ENCODE peak calls at places on chromosomes 1 and 21, in seven cellular contexts. T is GF-D8; N is fibroblast of lung; L is CD8-positive, alpha-beta T cell; H is NCI-H2081; W is HFFc6; I is aorta. J is an unnamed sample.

GRCh38 chr1:93172778-93173177 is 7.4 kb downstream of the TMED5 start:
- DNase-seq in T (no peak), N (peak; percentile 49), L (no peak), H (no peak), W (no peak), I (no peak), J (no peak)

GRCh38 chr1:245465666-245466065 is 310.9 kb downstream of the KIF26B start:
- DNase-seq in T (no peak), N (no peak), L (no peak), H (no peak), W (no peak), I (no peak), J (no peak)

GRCh38 chr1:91948501-91949355 is 473 bp upstream of the BRDT start:
- DNase-seq in T (no peak), N (no peak), L (peak; percentile 34), H (no peak), W (no peak), I (no peak), J (no peak)

GRCh38 chr1:235244969-235245592 is 82.9 kb downstream of the ARID4B start:
- DNase-seq in T (no peak), N (no peak), L (no peak), H (no peak), W (no peak), I (no peak), J (no peak)

GRCh38 chr1:100622966-100623762 is 85.2 kb downstream of the GPR88 start:
- DNase-seq in T (no peak), N (peak; percentile 94), L (no peak), H (no peak), W (peak; percentile 69), I (no peak), J (no peak)

GRCh38 chr1:22876359-22877111 is 96.1 kb downstream of the LACTBL1 start:
- DNase-seq in T (no peak), N (peak; percentile 84), L (no peak), H (no peak), W (no peak), I (no peak), J (no peak)

GRCh38 chr21:34498623-34499022 is 13.4 kb downstream of the KCNE1 start:
- DNase-seq in T (no peak), N (no peak), L (no peak), H (no peak), W (no peak), I (no peak), J (no peak)

GRCh38 chr1:92030701-92031107 is 919 bp downstream of the EPHX4 start:
- DNase-seq in T (no peak), N (peak; percentile 67), L (no peak), H (peak; percentile 45), W (no peak), I (no peak), J (no peak)

GRCh38 chr1:154866257-154866994 is 3.7 kb downstream of the KCNN3 start:
- DNase-seq in T (no peak), N (peak; percentile 46), L (no peak), H (no peak), W (no peak), I (no peak), J (no peak)

GRCh38 chr1:65177457-65177856 is 29.5 kb downstream of the AK4 start:
- DNase-seq in T (no peak), N (peak; percentile 90), L (no peak), H (no peak), W (peak; percentile 52), I (no peak), J (no peak)

GRCh38 chr21:44513389-44514217 is 26.4 kb downstream of the KRTAP10-1 start:
- DNase-seq in T (no peak), N (no peak), L (no peak), H (peak; percentile 69), W (no peak), I (no peak), J (peak; percentile 29)

GRCh38 chr21:44509539-44509938 is 30.5 kb downstream of the KRTAP10-1 start:
- DNase-seq in T (peak; percentile 10), N (no peak), L (no peak), H (peak; percentile 81), W (no peak), I (peak; percentile 47), J (peak; percentile 84)

GRCh38 chr1:116178837-116179236 is 67.6 kb downstream of the MAB21L3 start:
- DNase-seq in T (no peak), N (no peak), L (no peak), H (no peak), W (no peak), I (no peak), J (no peak)

GRCh38 chr1:23548704-23549143 is 10.6 kb downstream of the ID3 start:
- DNase-seq in T (no peak), N (peak; percentile 47), L (no peak), H (no peak), W (no peak), I (peak; percentile 79), J (no peak)

GRCh38 chr1:12052997-12053686 is 10.0 kb upstream of the TNFRSF8 start:
- DNase-seq in T (no peak), N (no peak), L (no peak), H (no peak), W (no peak), I (peak; percentile 66), J (no peak)

GRCh38 chr21:45108808-45109800 is 34.7 kb downstream of the ADARB1 start:
- DNase-seq in T (no peak), N (no peak), L (no peak), H (no peak), W (no peak), I (no peak), J (no peak)

GRCh38 chr1:20366766-20367602 is 76.3 kb downstream of the VWA5B1 start:
- DNase-seq in T (no peak), N (peak; percentile 59), L (no peak), H (peak; percentile 25), W (peak; percentile 22), I (no peak), J (no peak)

GRCh38 chr1:187931781-187932180 is 1103.0 kb downstream of the PLA2G4A start:
- DNase-seq in T (no peak), N (no peak), L (no peak), H (no peak), W (no peak), I (no peak), J (no peak)

GRCh38 chr1:168386949-168387586 is 106.4 kb downstream of the TBX19 start:
- DNase-seq in T (no peak), N (peak; percentile 61), L (peak; percentile 61), H (no peak), W (no peak), I (peak; percentile 56), J (no peak)

GRCh38 chr1:175877939-175878730 is 134.7 kb upstream of the TNR start:
- DNase-seq in T (no peak), N (no peak), L (no peak), H (no peak), W (no peak), I (peak; percentile 83), J (no peak)

GRCh38 chr1:41358152-41358937 is 2.9 kb upstream of the FOXO6 start:
- DNase-seq in T (no peak), N (peak; percentile 50), L (no peak), H (no peak), W (no peak), I (peak; percentile 51), J (peak; percentile 76)

GRCh38 chr1:211648336-211648735 is 27.1 kb downstream of the NEK2 start:
- DNase-seq in T (no peak), N (peak; percentile 59), L (no peak), H (no peak), W (no peak), I (no peak), J (no peak)

GRCh38 chr1:170711682-170712081 is 47.8 kb downstream of the PRRX1 start:
- DNase-seq in T (no peak), N (peak; percentile 93), L (no peak), H (no peak), W (peak; percentile 95), I (no peak), J (no peak)

GRCh38 chr1:147723691-147724323 is 36.6 kb downstream of the GJA5 start:
- DNase-seq in T (no peak), N (peak; percentile 5), L (no peak), H (no peak), W (peak; percentile 40), I (peak; percentile 54), J (no peak)

GRCh38 chr1:215636258-215636965 is 69.3 kb downstream of the KCTD3 start:
- DNase-seq in T (no peak), N (peak; percentile 70), L (no peak), H (no peak), W (peak; percentile 70), I (no peak), J (no peak)

GRCh38 chr1:226825746-226826100 is 44.7 kb upstream of the PSEN2 start:
- DNase-seq in T (no peak), N (no peak), L (no peak), H (no peak), W (no peak), I (no peak), J (no peak)

GRCh38 chr1:19113362-19114092 is 96.5 kb downstream of the UBR4 start:
- DNase-seq in T (no peak), N (peak; percentile 25), L (peak; percentile 8), H (peak; percentile 4), W (peak; percentile 16), I (no peak), J (peak; percentile 49)

GRCh38 chr1:52723260-52723659 is 3.0 kb upstream of the ZYG11B start:
- DNase-seq in T (no peak), N (no peak), L (no peak), H (no peak), W (no peak), I (no peak), J (no peak)

GRCh38 chr1:180923024-180923841 is 10.5 kb downstream of the KIAA1614 start:
- DNase-seq in T (no peak), N (peak; percentile 45), L (no peak), H (peak; percentile 28), W (no peak), I (no peak), J (no peak)

GRCh38 chr1:119546641-119547040 is 39.6 kb downstream of the HSD3B1 start:
- DNase-seq in T (no peak), N (no peak), L (no peak), H (no peak), W (no peak), I (no peak), J (no peak)

GRCh38 chr1:65309317-65310077 is at the start of gene DNAJC6:
- DNase-seq in T (no peak), N (peak; percentile 71), L (peak; percentile 21), H (peak; percentile 85), W (peak; percentile 41), I (peak; percentile 74), J (peak; percentile 32)

GRCh38 chr1:235079443-235079967 is 49.1 kb downstream of the TOMM20 start:
- DNase-seq in T (no peak), N (peak; percentile 84), L (no peak), H (peak; percentile 76), W (no peak), I (peak; percentile 45), J (no peak)

GRCh38 chr1:2441746-2442145 is 29.4 kb upstream of the PEX10 start:
- DNase-seq in T (no peak), N (no peak), L (no peak), H (no peak), W (no peak), I (no peak), J (no peak)

GRCh38 chr1:180241716-180242544 is 11.9 kb downstream of the LHX4 start:
- DNase-seq in T (no peak), N (no peak), L (no peak), H (no peak), W (no peak), I (no peak), J (no peak)

GRCh38 chr1:1371741-1372711 is 3.0 kb downstream of the AURKAIP1 start:
- DNase-seq in T (peak; percentile 9), N (peak; percentile 25), L (peak; percentile 70), H (peak; percentile 87), W (no peak), I (peak; percentile 77), J (no peak)

GRCh38 chr21:29194342-29194741 is 63.9 kb downstream of the MAP3K7CL start:
- DNase-seq in T (no peak), N (no peak), L (no peak), H (no peak), W (no peak), I (no peak), J (no peak)

GRCh38 chr1:201551877-201552731 is 13.2 kb downstream of the NAV1 start:
- DNase-seq in T (no peak), N (peak; percentile 92), L (no peak), H (no peak), W (peak; percentile 75), I (no peak), J (no peak)

GRCh38 chr1:91201174-91201573 is 179.3 kb upstream of the ZNF644 start:
- DNase-seq in T (no peak), N (no peak), L (no peak), H (no peak), W (no peak), I (no peak), J (no peak)

J was measured in NCI-H1694 treated with DMSO at 0.1 percent for 48 hours.